ENCODE peak calls at places on chromosomes 13 and 19, in five cellular contexts. Z is tibial nerve, O is SW 1271, U is GM10248, E is NCI-H1417. R is an unnamed sample.

GRCh38 chr19:2811221-2811722 is 8.4 kb upstream of the ZNF554 start:
- DNase-seq in Z (no peak), O (no peak), E (no peak), U (no peak), R (no peak)

GRCh38 chr19:5452594-5453565 is 2.3 kb upstream of the ZNRF4 start:
- DNase-seq in E (no peak), U (no peak), O (no peak), Z (no peak), R (no peak)

GRCh38 chr19:33734913-33735312 is 61.8 kb upstream of the KCTD15 start:
- DNase-seq in E (no peak), Z (no peak), U (no peak), O (no peak), R (peak)

GRCh38 chr13:50798923-50799322 is 44.6 kb downstream of the DLEU7 start:
- DNase-seq in E (no peak), U (no peak), Z (no peak), O (no peak), R (no peak)

GRCh38 chr13:81116461-81117282 is 775.7 kb upstream of the SPRY2 start:
- DNase-seq in E (no peak), O (no peak), U (no peak), Z (no peak), R (no peak)

GRCh38 chr19:51511353-51511752 is 9.8 kb upstream of the SIGLEC12 start:
- DNase-seq in U (no peak), E (no peak), Z (no peak), O (no peak), R (no peak)

GRCh38 chr19:48900477-48901452 is 653 bp downstream of the NUCB1 start:
- DNase-seq in E (no peak), Z (no peak), U (no peak), O (no peak), R (no peak)

GRCh38 chr19:56404705-56405056 is 549 bp downstream of the ZNF583 start:
- DNase-seq in Z (no peak), U (no peak), E (no peak), O (no peak), R (no peak)

GRCh38 chr13:32910530-32910929 is 105.7 kb upstream of the KL start:
- DNase-seq in O (no peak), U (no peak), E (no peak), Z (no peak), R (no peak)

GRCh38 chr13:110363009-110363408 is 55.9 kb downstream of the COL4A2 start:
- DNase-seq in U (no peak), E (no peak), Z (no peak), O (no peak), R (no peak)

GRCh38 chr13:111267205-111267604 is 53.2 kb upstream of the TEX29 start:
- DNase-seq in Z (no peak), O (no peak), E (no peak), U (no peak), R (no peak)

GRCh38 chr13:19644947-19645439 is 11.5 kb downstream of the MPHOSPH8 start:
- DNase-seq in U (no peak), Z (no peak), O (no peak), E (no peak), R (no peak)

GRCh38 chr13:82147526-82147925 is 1734.7 kb downstream of the SLITRK1 start:
- DNase-seq in Z (no peak), E (no peak), U (no peak), O (no peak), R (no peak)

GRCh38 chr19:58044886-58045285 is 11.1 kb downstream of the ZSCAN1 start:
- DNase-seq in E (no peak), O (no peak), Z (no peak), U (no peak), R (no peak)

GRCh38 chr13:108915634-108916497 is 286.5 kb downstream of the MYO16 start:
- DNase-seq in Z (peak), E (peak), U (peak), O (no peak), R (peak)

GRCh38 chr19:54523403-54523802 is 20.8 kb downstream of the LAIR2 start:
- DNase-seq in U (no peak), E (no peak), Z (no peak), O (peak), R (no peak)

GRCh38 chr19:3006075-3006767 is 22.9 kb downstream of the TLE2 start:
- DNase-seq in O (no peak), E (no peak), Z (no peak), U (no peak), R (no peak)

R was measured in COR-L47.